ENCODE peak calls at places on chromosomes 3 and 15, in nine cellular contexts. F is Caco-2, N is astrocyte of the cerebellum, E is AG10803, S is PC-3, U is heart left ventricle, I is GM12864, R is LNCaP clone FGC, X is A549. Q is an unnamed sample.

GRCh38 chr3:86793786-86794185 is 197.2 kb downstream of the VGLL3 start:
- DNase-seq in F (no peak), N (peak), E (peak), S (peak), U (no peak), I (no peak), R (peak), X (peak), Q (peak)

GRCh38 chr15:73992594-73992898 is 451 bp upstream of the STOML1 start:
- DNase-seq in F (no peak), N (no peak), E (no peak), S (no peak), U (no peak), I (no peak), R (no peak), X (no peak), Q (no peak)

GRCh38 chr3:32045091-32045964 is 61.1 kb upstream of the GPD1L start:
- DNase-seq in F (peak), N (peak), E (peak), S (peak), U (peak), I (no peak), R (peak), X (peak), Q (no peak)

GRCh38 chr15:78437107-78437761 is 782 bp upstream of the IREB2 start:
- DNase-seq in F (no peak), N (no peak), E (no peak), S (no peak), U (no peak), I (no peak), R (no peak), X (no peak), Q (no peak)

GRCh38 chr3:15535757-15536156 is 14.3 kb upstream of the COLQ start:
- DNase-seq in F (no peak), N (no peak), E (no peak), S (peak), U (no peak), I (no peak), R (no peak), X (no peak), Q (no peak)

GRCh38 chr3:38157562-38157961 is 7.8 kb upstream of the OXSR1 start:
- DNase-seq in F (no peak), N (no peak), E (no peak), S (peak), U (no peak), I (no peak), R (no peak), X (no peak), Q (no peak)

GRCh38 chr3:161549251-161549650 is 52.6 kb downstream of the OTOL1 start:
- DNase-seq in F (no peak), N (no peak), E (no peak), S (no peak), U (no peak), I (no peak), R (no peak), X (no peak), Q (no peak)

GRCh38 chr15:68637755-68638405 is 59.1 kb downstream of the CORO2B start:
- DNase-seq in F (no peak), N (no peak), E (peak), S (no peak), U (peak), I (no peak), R (no peak), X (no peak), Q (no peak)

GRCh38 chr3:71120012-71120411 is 463.5 kb downstream of the FOXP1 start:
- DNase-seq in F (peak), N (no peak), E (no peak), S (peak), U (no peak), I (no peak), R (no peak), X (peak), Q (no peak)

GRCh38 chr3:73508330-73508954 is 116.3 kb downstream of the PDZRN3 start:
- DNase-seq in F (peak), N (peak), E (peak), S (peak), U (no peak), I (no peak), R (no peak), X (peak), Q (peak)

GRCh38 chr3:10479311-10479710 is 26.1 kb downstream of the ATP2B2 start:
- DNase-seq in F (no peak), N (no peak), E (no peak), S (no peak), U (no peak), I (no peak), R (no peak), X (no peak), Q (no peak)

GRCh38 chr3:16148783-16149182 is 25.7 kb upstream of the GALNT15 start:
- DNase-seq in F (no peak), N (peak), E (peak), S (no peak), U (peak), I (no peak), R (peak), X (peak), Q (no peak)

GRCh38 chr3:64084640-64085039 is 61.3 kb upstream of the PSMD6 start:
- DNase-seq in F (peak), N (no peak), E (peak), S (peak), U (no peak), I (no peak), R (no peak), X (peak), Q (peak)

GRCh38 chr15:33028495-33028894 is 166.0 kb downstream of the FMN1 start:
- DNase-seq in F (no peak), N (no peak), E (peak), S (no peak), U (no peak), I (no peak), R (no peak), X (no peak), Q (no peak)

GRCh38 chr15:92687183-92687582 is 31.6 kb upstream of the FAM174B start:
- DNase-seq in F (no peak), N (peak), E (no peak), S (peak), U (no peak), I (no peak), R (no peak), X (no peak), Q (peak)

GRCh38 chr15:38253448-38253847 is 812 bp downstream of the SPRED1 start:
- DNase-seq in F (no peak), N (peak), E (peak), S (peak), U (no peak), I (no peak), R (no peak), X (peak), Q (peak)

GRCh38 chr15:78909791-78910228 is 35.0 kb downstream of the CTSH start:
- DNase-seq in F (peak), N (no peak), E (no peak), S (peak), U (no peak), I (no peak), R (no peak), X (peak), Q (no peak)

GRCh38 chr15:78763111-78763795 is 48.0 kb downstream of the ADAMTS7 start:
- DNase-seq in F (no peak), N (no peak), E (no peak), S (no peak), U (peak), I (no peak), R (no peak), X (no peak), Q (no peak)

GRCh38 chr3:47578119-47578630 is 490 bp downstream of the CSPG5 start:
- DNase-seq in F (peak), N (no peak), E (no peak), S (no peak), U (peak), I (no peak), R (no peak), X (no peak), Q (no peak)

GRCh38 chr3:131174752-131175151 is 148.1 kb downstream of the NEK11 start:
- DNase-seq in F (no peak), N (no peak), E (peak), S (peak), U (no peak), I (peak), R (no peak), X (no peak), Q (no peak)

GRCh38 chr3:153289334-153289808 is 127.3 kb downstream of the RAP2B start:
- DNase-seq in F (no peak), N (no peak), E (peak), S (peak), U (no peak), I (no peak), R (no peak), X (peak), Q (no peak)

GRCh38 chr3:152205097-152205593 is 63.6 kb upstream of the MBNL1 start:
- DNase-seq in F (no peak), N (no peak), E (no peak), S (no peak), U (no peak), I (no peak), R (no peak), X (no peak), Q (no peak)

GRCh38 chr3:183387797-183388196 is 40.6 kb downstream of the MCF2L2 start:
- DNase-seq in F (no peak), N (no peak), E (no peak), S (no peak), U (no peak), I (no peak), R (no peak), X (no peak), Q (no peak)

GRCh38 chr3:172856766-172857742 is 106.5 kb downstream of the ECT2 start:
- DNase-seq in F (peak), N (no peak), E (no peak), S (peak), U (peak), I (no peak), R (peak), X (no peak), Q (no peak)

GRCh38 chr3:152961323-152961722 is 126.4 kb downstream of the P2RY1 start:
- DNase-seq in F (peak), N (no peak), E (peak), S (peak), U (no peak), I (peak), R (peak), X (peak), Q (peak)

GRCh38 chr3:43794776-43795175 is 104.0 kb downstream of the ABHD5 start:
- DNase-seq in F (no peak), N (no peak), E (peak), S (peak), U (no peak), I (no peak), R (no peak), X (no peak), Q (peak)

GRCh38 chr3:99965077-99965476 is 147.4 kb downstream of the CMSS1 start:
- DNase-seq in F (no peak), N (no peak), E (peak), S (peak), U (no peak), I (no peak), R (no peak), X (no peak), Q (no peak)

GRCh38 chr3:127164615-127165014 is 28.3 kb upstream of the PRR23E start:
- DNase-seq in F (no peak), N (no peak), E (no peak), S (no peak), U (no peak), I (no peak), R (no peak), X (no peak), Q (no peak)

GRCh38 chr3:70740872-70741271 is 428.4 kb upstream of the MDFIC2 start:
- DNase-seq in F (no peak), N (no peak), E (no peak), S (no peak), U (no peak), I (no peak), R (no peak), X (no peak), Q (no peak)

GRCh38 chr3:45841380-45841700 is 579 bp downstream of the LZTFL1 start:
- DNase-seq in F (no peak), N (peak), E (peak), S (peak), U (peak), I (no peak), R (no peak), X (peak), Q (no peak)

GRCh38 chr3:59321881-59322540 is 272.2 kb upstream of the CFAP20DC start:
- DNase-seq in F (no peak), N (peak), E (peak), S (no peak), U (no peak), I (no peak), R (no peak), X (no peak), Q (peak)

GRCh38 chr3:82103241-82103640 is 341.8 kb upstream of the GBE1 start:
- DNase-seq in F (no peak), N (no peak), E (no peak), S (no peak), U (no peak), I (no peak), R (peak), X (peak), Q (no peak)

GRCh38 chr3:196181127-196181546 is 30.1 kb downstream of the ZDHHC19 start:
- DNase-seq in F (no peak), N (no peak), E (no peak), S (no peak), U (no peak), I (no peak), R (no peak), X (no peak), Q (no peak)

GRCh38 chr3:67648229-67648628 is 6.2 kb downstream of the SUCLG2 start:
- DNase-seq in F (no peak), N (no peak), E (no peak), S (no peak), U (no peak), I (no peak), R (no peak), X (peak), Q (no peak)

GRCh38 chr3:108389361-108389760 is 93.0 kb downstream of the HHLA2 start:
- DNase-seq in F (no peak), N (no peak), E (no peak), S (no peak), U (no peak), I (no peak), R (no peak), X (no peak), Q (no peak)

GRCh38 chr3:151290673-151291072 is 12.3 kb upstream of the P2RY14 start:
- DNase-seq in F (no peak), N (peak), E (peak), S (peak), U (no peak), I (no peak), R (no peak), X (peak), Q (no peak)

GRCh38 chr3:114252954-114253353 is 15.6 kb upstream of the ZNF80 start:
- DNase-seq in F (no peak), N (no peak), E (no peak), S (no peak), U (no peak), I (no peak), R (no peak), X (no peak), Q (no peak)

GRCh38 chr3:186099178-186099577 is 9.7 kb downstream of the ETV5 start:
- DNase-seq in F (no peak), N (peak), E (peak), S (peak), U (peak), I (no peak), R (no peak), X (no peak), Q (no peak)

GRCh38 chr15:28094732-28095521 is 4.2 kb downstream of the OCA2 start:
- DNase-seq in F (peak), N (no peak), E (no peak), S (peak), U (no peak), I (no peak), R (no peak), X (no peak), Q (no peak)

GRCh38 chr3:132321321-132321720 is 4.1 kb downstream of the ACP3 start:
- DNase-seq in F (no peak), N (peak), E (no peak), S (no peak), U (no peak), I (no peak), R (no peak), X (no peak), Q (no peak)

GRCh38 chr3:132315851-132316250 is 1.4 kb upstream of the ACP3 start:
- DNase-seq in F (no peak), N (no peak), E (no peak), S (peak), U (no peak), I (no peak), R (no peak), X (no peak), Q (no peak)

GRCh38 chr3:132311860-132312259 is 5.3 kb upstream of the ACP3 start:
- DNase-seq in F (no peak), N (peak), E (no peak), S (no peak), U (no peak), I (no peak), R (no peak), X (no peak), Q (no peak)

GRCh38 chr3:132318451-132318850 is 1.2 kb downstream of the ACP3 start:
- DNase-seq in F (no peak), N (no peak), E (no peak), S (peak), U (no peak), I (no peak), R (peak), X (no peak), Q (no peak)

GRCh38 chr3:132317229-132317948 is at the start of gene ACP3:
- DNase-seq in F (peak), N (peak), E (peak), S (peak), U (peak), I (peak), R (peak), X (peak), Q (no peak)
- H3K4me3 ChIP-seq in F (no peak), N (no peak), E (no peak), S (peak), U (no peak), I (no peak), R (peak), X (no peak), Q (no peak)

GRCh38 chr3:123158330-123158729 is 43.4 kb upstream of the SEC22A start:
- DNase-seq in F (no peak), N (no peak), E (no peak), S (peak), U (no peak), I (no peak), R (peak), X (no peak), Q (no peak)

GRCh38 chr3:123157209-123157597 is 44.5 kb upstream of the SEC22A start:
- DNase-seq in F (no peak), N (no peak), E (no peak), S (no peak), U (no peak), I (no peak), R (no peak), X (no peak), Q (no peak)

GRCh38 chr3:123155471-123156011 is 46.2 kb upstream of the SEC22A start:
- DNase-seq in F (no peak), N (no peak), E (no peak), S (no peak), U (no peak), I (no peak), R (no peak), X (no peak), Q (no peak)

GRCh38 chr3:123157598-123158287 is 44.0 kb upstream of the SEC22A start:
- DNase-seq in F (no peak), N (no peak), E (no peak), S (no peak), U (no peak), I (no peak), R (peak), X (no peak), Q (no peak)

DNA sequence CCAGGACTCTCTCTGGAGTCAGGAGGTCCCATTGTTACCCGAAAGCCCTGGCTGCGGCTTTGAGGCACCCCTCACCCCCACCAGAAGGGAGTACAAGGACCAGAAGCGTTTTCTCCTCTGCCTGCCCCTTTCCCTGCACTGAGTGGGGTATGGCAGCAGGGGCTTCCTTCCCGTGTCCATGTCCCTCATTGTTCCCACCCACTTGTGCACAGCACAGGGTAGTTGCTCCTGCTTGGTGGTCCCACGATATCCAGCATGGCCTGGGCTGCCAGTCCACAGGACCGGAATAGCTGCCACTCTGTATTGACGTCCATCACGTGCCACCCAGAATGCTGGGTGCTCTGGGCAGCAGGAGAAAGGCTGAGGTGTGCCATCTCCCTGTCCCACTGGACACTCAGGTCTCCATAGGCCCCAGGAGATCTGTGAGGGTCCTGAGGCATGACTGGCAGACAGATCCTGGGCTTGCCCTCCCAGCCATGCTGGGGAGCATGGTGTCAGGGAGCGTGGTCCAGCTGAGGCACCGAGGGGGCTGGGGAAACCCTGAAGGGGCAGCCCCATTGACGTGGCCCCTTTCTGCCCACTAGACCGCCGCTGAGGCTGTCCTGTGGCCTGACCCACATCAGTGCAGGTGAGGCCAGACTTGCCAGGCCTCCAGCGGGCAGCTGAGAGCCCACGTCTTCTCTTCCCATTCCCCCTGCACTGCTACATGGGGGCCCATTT is 45.3 kb upstream of the SEC22A start:
- DNase-seq in F (no peak), N (no peak), E (no peak), S (no peak), U (no peak), I (no peak), R (no peak), X (no peak), Q (no peak)
- TF ChIP-seq CTCF in F (no peak), N (no peak), E (no peak), S (no peak), U (no peak), I (no peak), R (no peak), X (no peak), Q (no peak)

GRCh38 chr3:69353088-69353478 is 32.8 kb downstream of the FRMD4B start:
- DNase-seq in F (no peak), N (no peak), E (no peak), S (no peak), U (no peak), I (no peak), R (no peak), X (no peak), Q (no peak)
- H3K4me3 ChIP-seq in F (no peak), N (no peak), E (no peak), S (no peak), U (peak), I (no peak), R (no peak), X (no peak), Q (no peak)

DNA sequence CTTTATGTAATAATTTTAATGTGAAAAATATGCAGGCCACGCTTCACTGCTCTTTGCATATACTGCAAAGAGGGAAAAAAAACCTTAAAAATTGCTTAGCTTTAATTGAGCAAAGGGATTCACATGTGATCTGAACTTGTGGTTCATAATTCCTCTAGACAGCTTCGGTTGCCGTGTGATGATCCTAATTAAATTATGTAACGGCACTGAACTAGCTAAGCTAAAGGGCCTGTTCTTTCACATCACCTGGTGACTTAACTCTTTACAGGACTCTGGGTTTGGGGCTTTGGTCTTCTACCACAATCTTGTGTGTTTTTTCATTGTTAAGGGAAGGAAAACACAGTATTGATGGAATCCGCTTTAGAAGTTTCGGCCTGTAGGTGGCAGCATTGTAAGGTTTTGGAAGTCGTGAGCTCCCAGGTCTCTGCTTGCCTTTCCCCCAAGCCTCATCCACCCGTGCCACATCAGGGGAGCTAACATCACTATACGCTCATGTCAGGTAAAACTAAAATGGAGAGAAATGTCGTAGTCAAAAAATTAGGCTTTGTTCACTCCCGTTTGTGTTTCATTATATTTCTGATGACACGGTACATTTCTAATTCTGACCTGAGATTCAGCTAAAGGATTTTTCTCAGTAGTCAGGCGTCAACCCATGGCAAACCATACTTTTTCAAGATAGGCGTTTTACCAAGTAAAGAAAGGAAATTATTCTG is 205.6 kb upstream of the DPH6 start:
- DNase-seq in F (peak), N (peak), E (peak), S (peak), U (peak), I (peak), R (peak), X (peak), Q (no peak)
- TF ChIP-seq CTCF in F (peak), N (peak), E (peak), S (peak), U (peak), I (peak), R (peak), X (peak), Q (peak)

DNA sequence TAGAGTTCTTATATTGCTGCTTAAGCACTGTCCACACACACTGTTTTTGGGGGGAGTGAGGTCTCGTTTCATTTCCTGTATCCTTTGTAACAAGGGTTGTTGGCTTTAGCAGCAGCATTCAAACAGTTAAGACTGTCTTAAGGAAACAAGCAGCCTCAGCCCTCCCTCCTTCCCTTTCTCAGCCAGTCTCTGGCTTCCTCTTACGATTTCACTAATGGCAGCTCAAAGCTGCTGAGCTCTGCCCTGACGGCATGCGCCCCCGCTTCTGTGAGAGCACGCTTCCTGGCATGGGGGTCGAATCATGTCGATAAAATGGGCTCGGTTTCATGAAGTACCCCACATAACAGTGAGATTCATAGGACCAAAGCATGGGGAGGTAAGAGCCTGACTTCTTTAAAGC is 105.0 kb downstream of the KLHL25 start:
- DNase-seq in F (no peak), N (no peak), E (peak), S (no peak), U (peak), I (peak), R (no peak), X (no peak), Q (no peak)
- H3K4me3 ChIP-seq in F (no peak), N (no peak), E (peak), S (no peak), U (peak), I (peak), R (no peak), X (no peak), Q (peak)

Q was measured in epithelial cell of proximal tubule.